ENCODE peak calls at places on chromosomes 2 and 18, in seven cellular contexts. W, D, F, Q, L, H and O are unnamed samples.

GRCh38 chr18:35432565-35433001 is 55.4 kb upstream of the ZNF396 start:
- DNase-seq in W (no peak), D (no peak), F (no peak), Q (no peak), L (no peak), H (no peak), O (no peak)

GRCh38 chr2:217090024-217090473 is 230.2 kb upstream of the TNP1 start:
- DNase-seq in W (no peak), D (no peak), F (peak; percentile 40), Q (no peak), L (no peak), H (no peak), O (no peak)

GRCh38 chr2:121634354-121635307 is 14.6 kb downstream of the CLASP1 start:
- DNase-seq in W (no peak), D (peak; percentile 70), F (peak; percentile 23), Q (peak; percentile 31), L (peak; percentile 11), H (no peak), O (no peak)

GRCh38 chr2:129296401-129297343 is 682.8 kb upstream of the RAB6C start:
- DNase-seq in W (no peak), D (no peak), F (no peak), Q (no peak), L (peak; percentile 49), H (no peak), O (no peak)

GRCh38 chr2:219206442-219207253 is at the start of gene ZFAND2B:
- DNase-seq in W (peak; percentile 89), D (peak; percentile 86), F (peak; percentile 95), Q (peak; percentile 89), L (peak; percentile 86), H (peak; percentile 98), O (peak; percentile 98)

GRCh38 chr2:69685321-69686048 is 41.9 kb upstream of the AAK1 start:
- DNase-seq in W (no peak), D (peak; percentile 13), F (peak; percentile 79), Q (no peak), L (no peak), H (no peak), O (no peak)

GRCh38 chr2:62201307-62201706 is 5.4 kb downstream of the B3GNT2 start:
- DNase-seq in W (no peak), D (peak; percentile 36), F (no peak), Q (no peak), L (peak; percentile 46), H (no peak), O (no peak)

GRCh38 chr2:242075683-242076082 is 206.2 kb downstream of the RTP5 start:
- DNase-seq in W (no peak), D (no peak), F (no peak), Q (no peak), L (no peak), H (no peak), O (no peak)

GRCh38 chr2:85961053-85961452 is 72.3 kb upstream of the ST3GAL5 start:
- DNase-seq in W (no peak), D (no peak), F (no peak), Q (no peak), L (no peak), H (no peak), O (no peak)

GRCh38 chr2:110166246-110166645 is 38.6 kb downstream of the NPHP1 start:
- DNase-seq in W (no peak), D (no peak), F (no peak), Q (no peak), L (no peak), H (no peak), O (no peak)

GRCh38 chr2:168594778-168595177 is 138.7 kb downstream of the CERS6 start:
- DNase-seq in W (no peak), D (no peak), F (no peak), Q (no peak), L (no peak), H (no peak), O (no peak)

GRCh38 chr2:156790343-156791034 is 354.3 kb downstream of the GPD2 start:
- DNase-seq in W (no peak), D (no peak), F (no peak), Q (no peak), L (no peak), H (no peak), O (no peak)

GRCh38 chr2:39154944-39155343 is 34.1 kb upstream of the SOS1 start:
- DNase-seq in W (no peak), D (no peak), F (no peak), Q (no peak), L (no peak), H (no peak), O (no peak)

GRCh38 chr2:31138037-31138962 is at the start of gene GALNT14:
- DNase-seq in W (peak; percentile 55), D (peak; percentile 3), F (peak; percentile 63), Q (peak; percentile 96), L (peak; percentile 14), H (peak; percentile 79), O (peak; percentile 92)

GRCh38 chr2:173193925-173194324 is 118.3 kb downstream of the MAP3K20 start:
- DNase-seq in W (no peak), D (peak; percentile 38), F (no peak), Q (no peak), L (no peak), H (no peak), O (no peak)

GRCh38 chr2:233435436-233436190 is 81.3 kb downstream of the DGKD start:
- DNase-seq in W (no peak), D (no peak), F (no peak), Q (no peak), L (no peak), H (peak; percentile 37), O (no peak)

GRCh38 chr2:240629968-240630770 is 4.9 kb downstream of the GPR35 start:
- DNase-seq in W (no peak), D (no peak), F (peak; percentile 9), Q (no peak), L (no peak), H (peak; percentile 62), O (peak; percentile 69)

GRCh38 chr2:65379168-65379672 is 53.2 kb downstream of the SPRED2 start:
- DNase-seq in W (no peak), D (no peak), F (no peak), Q (no peak), L (no peak), H (no peak), O (no peak)

GRCh38 chr2:122516775-122517174 is 761.3 kb downstream of the TSN start:
- DNase-seq in W (no peak), D (no peak), F (no peak), Q (no peak), L (peak; percentile 47), H (no peak), O (no peak)

GRCh38 chr2:172249986-172250385 is 147.3 kb upstream of the DLX2 start:
- DNase-seq in W (no peak), D (peak; percentile 86), F (no peak), Q (no peak), L (no peak), H (no peak), O (no peak)

GRCh38 chr2:29263886-29264285 is 148.7 kb downstream of the CLIP4 start:
- DNase-seq in W (no peak), D (no peak), F (no peak), Q (no peak), L (no peak), H (peak; percentile 44), O (no peak)

GRCh38 chr2:64769392-64770044 is 115.8 kb upstream of the SERTAD2 start:
- DNase-seq in W (no peak), D (no peak), F (no peak), Q (no peak), L (no peak), H (no peak), O (no peak)

GRCh38 chr2:195395351-195395750 is 261.7 kb upstream of the SLC39A10 start:
- DNase-seq in W (no peak), D (no peak), F (no peak), Q (no peak), L (no peak), H (no peak), O (no peak)

GRCh38 chr18:27605107-27605834 is 420.2 kb upstream of the CHST9 start:
- DNase-seq in W (peak; percentile 62), D (peak; percentile 69), F (peak; percentile 23), Q (peak; percentile 7), L (peak; percentile 70), H (no peak), O (no peak)

GRCh38 chr2:186558512-186559276 is 31.2 kb upstream of the ITGAV start:
- DNase-seq in W (no peak), D (peak; percentile 20), F (no peak), Q (no peak), L (no peak), H (no peak), O (no peak)

GRCh38 chr2:112730791-112731190 is 10.0 kb downstream of the NT5DC4 start:
- DNase-seq in W (no peak), D (no peak), F (no peak), Q (no peak), L (no peak), H (no peak), O (no peak)

GRCh38 chr2:47230418-47230817 is 75.3 kb upstream of the STPG4 start:
- DNase-seq in W (no peak), D (no peak), F (no peak), Q (no peak), L (no peak), H (no peak), O (no peak)

GRCh38 chr2:27264253-27264752 is 1.5 kb upstream of the SLC30A3 start:
- DNase-seq in W (no peak), D (no peak), F (peak; percentile 39), Q (no peak), L (no peak), H (no peak), O (no peak)

GRCh38 chr2:150939087-150939486 is 322.6 kb downstream of the RBM43 start:
- DNase-seq in W (no peak), D (no peak), F (no peak), Q (no peak), L (no peak), H (no peak), O (no peak)

GRCh38 chr2:201887851-201888451 is 81.6 kb downstream of the CDK15 start:
- DNase-seq in W (no peak), D (no peak), F (no peak), Q (no peak), L (no peak), H (no peak), O (no peak)

GRCh38 chr2:71456617-71457016 is 3.3 kb downstream of the DYSF start:
- DNase-seq in W (no peak), D (no peak), F (no peak), Q (no peak), L (no peak), H (no peak), O (no peak)

GRCh38 chr2:242051440-242051839 is 181.9 kb downstream of the RTP5 start:
- DNase-seq in W (no peak), D (no peak), F (no peak), Q (no peak), L (no peak), H (no peak), O (no peak)

GRCh38 chr2:2650608-2651375 is 319.7 kb upstream of the MYT1L start:
- DNase-seq in W (no peak), D (no peak), F (no peak), Q (no peak), L (no peak), H (no peak), O (peak; percentile 34)

GRCh38 chr2:201933792-201934229 is 99.8 kb upstream of the FZD7 start:
- DNase-seq in W (no peak), D (no peak), F (no peak), Q (no peak), L (no peak), H (no peak), O (no peak)

GRCh38 chr2:16069933-16070647 is 129.7 kb downstream of the MYCN start:
- DNase-seq in W (peak; percentile 66), D (no peak), F (no peak), Q (no peak), L (no peak), H (no peak), O (no peak)

GRCh38 chr2:172701250-172701649 is 34.4 kb upstream of the RAPGEF4 start:
- DNase-seq in W (no peak), D (peak; percentile 88), F (no peak), Q (no peak), L (no peak), H (no peak), O (no peak)

GRCh38 chr2:236733156-236733555 is 163.5 kb downstream of the ACKR3 start:
- DNase-seq in W (no peak), D (no peak), F (no peak), Q (no peak), L (no peak), H (no peak), O (no peak)

GRCh38 chr2:160303076-160303475 is 103.0 kb upstream of the ITGB6 start:
- DNase-seq in W (no peak), D (no peak), F (no peak), Q (no peak), L (no peak), H (no peak), O (no peak)